ENCODE peak calls at places on chromosome 5, in seven cellular contexts. One of them, this sample, is unnamed.

GRCh38 chr5:38824821-38825220 is 21.0 kb upstream of the OSMR start:
- ATAC-seq in activated T-cell treated with anti-CD3 and anti-CD28 coated beads, Interleukin-2, amount 50 U/mL, for 4 hours: no peak
- ATAC-seq in aorta: no peak
- ATAC-seq in left ventricle myocardium superior: no peak
- ATAC-seq in RWPE2: no peak
- ATAC-seq in heart right ventricle: no peak
- ATAC-seq in stimulated activated naive CD8-positive, alpha-beta T cell treated with anti-CD3 and anti-CD28 coated beads, Interleukin-15, amount 100 ng/mL, for 72 hours: no peak
- ATAC-seq in this sample: no peak

GRCh38 chr5:149902177-149902576 is 42.4 kb downstream of the PDE6A start:
- ATAC-seq in heart right ventricle: no peak
- ATAC-seq in stimulated activated naive CD8-positive, alpha-beta T cell treated with anti-CD3 and anti-CD28 coated beads, Interleukin-15, amount 100 ng/mL, for 72 hours: no peak
- ATAC-seq in activated T-cell treated with anti-CD3 and anti-CD28 coated beads, Interleukin-2, amount 50 U/mL, for 4 hours: no peak
- ATAC-seq in left ventricle myocardium superior: no peak
- ATAC-seq in RWPE2: peak; percentile 62
- ATAC-seq in aorta: no peak
- ATAC-seq in this sample: no peak

GRCh38 chr5:132177691-132178149 is 49.9 kb downstream of the P4HA2 start:
- ATAC-seq in RWPE2: no peak
- ATAC-seq in heart right ventricle: no peak
- ATAC-seq in stimulated activated naive CD8-positive, alpha-beta T cell treated with anti-CD3 and anti-CD28 coated beads, Interleukin-15, amount 100 ng/mL, for 72 hours: no peak
- ATAC-seq in activated T-cell treated with anti-CD3 and anti-CD28 coated beads, Interleukin-2, amount 50 U/mL, for 4 hours: no peak
- ATAC-seq in aorta: no peak
- ATAC-seq in left ventricle myocardium superior: no peak
- ATAC-seq in this sample: no peak

GRCh38 chr5:171906703-171907590 is 99.5 kb downstream of the FBXW11 start:
- ATAC-seq in aorta: no peak
- ATAC-seq in RWPE2: no peak
- ATAC-seq in stimulated activated naive CD8-positive, alpha-beta T cell treated with anti-CD3 and anti-CD28 coated beads, Interleukin-15, amount 100 ng/mL, for 72 hours: peak; percentile 88
- ATAC-seq in heart right ventricle: no peak
- ATAC-seq in activated T-cell treated with anti-CD3 and anti-CD28 coated beads, Interleukin-2, amount 50 U/mL, for 4 hours: peak; percentile 76
- ATAC-seq in left ventricle myocardium superior: peak; percentile 17
- ATAC-seq in this sample: peak; percentile 53

GRCh38 chr5:126339215-126339805 is 83.9 kb upstream of the GRAMD2B start:
- ATAC-seq in heart right ventricle: no peak
- ATAC-seq in stimulated activated naive CD8-positive, alpha-beta T cell treated with anti-CD3 and anti-CD28 coated beads, Interleukin-15, amount 100 ng/mL, for 72 hours: peak; percentile 49
- ATAC-seq in RWPE2: peak; percentile 51
- ATAC-seq in activated T-cell treated with anti-CD3 and anti-CD28 coated beads, Interleukin-2, amount 50 U/mL, for 4 hours: no peak
- ATAC-seq in left ventricle myocardium superior: peak; percentile 31
- ATAC-seq in aorta: no peak
- ATAC-seq in this sample: no peak

GRCh38 chr5:125045647-125046046 is 299.2 kb upstream of the ZNF608 start:
- ATAC-seq in heart right ventricle: no peak
- ATAC-seq in left ventricle myocardium superior: no peak
- ATAC-seq in RWPE2: peak; percentile 82
- ATAC-seq in aorta: no peak
- ATAC-seq in stimulated activated naive CD8-positive, alpha-beta T cell treated with anti-CD3 and anti-CD28 coated beads, Interleukin-15, amount 100 ng/mL, for 72 hours: no peak
- ATAC-seq in activated T-cell treated with anti-CD3 and anti-CD28 coated beads, Interleukin-2, amount 50 U/mL, for 4 hours: no peak
- ATAC-seq in this sample: no peak

GRCh38 chr5:98128271-98128670 is 645.2 kb upstream of the RGMB start:
- ATAC-seq in RWPE2: no peak
- ATAC-seq in heart right ventricle: no peak
- ATAC-seq in stimulated activated naive CD8-positive, alpha-beta T cell treated with anti-CD3 and anti-CD28 coated beads, Interleukin-15, amount 100 ng/mL, for 72 hours: no peak
- ATAC-seq in activated T-cell treated with anti-CD3 and anti-CD28 coated beads, Interleukin-2, amount 50 U/mL, for 4 hours: no peak
- ATAC-seq in aorta: no peak
- ATAC-seq in left ventricle myocardium superior: no peak
- ATAC-seq in this sample: no peak

GRCh38 chr5:95664204-95664786 is 17.7 kb downstream of the RFESD start:
- ATAC-seq in RWPE2: peak; percentile 36
- ATAC-seq in activated T-cell treated with anti-CD3 and anti-CD28 coated beads, Interleukin-2, amount 50 U/mL, for 4 hours: no peak
- ATAC-seq in heart right ventricle: no peak
- ATAC-seq in aorta: no peak
- ATAC-seq in left ventricle myocardium superior: peak; percentile 27
- ATAC-seq in stimulated activated naive CD8-positive, alpha-beta T cell treated with anti-CD3 and anti-CD28 coated beads, Interleukin-15, amount 100 ng/mL, for 72 hours: no peak
- ATAC-seq in this sample: no peak

GRCh38 chr5:5313081-5313736 is 109.3 kb upstream of the ICE1 start:
- ATAC-seq in RWPE2: no peak
- ATAC-seq in aorta: no peak
- ATAC-seq in stimulated activated naive CD8-positive, alpha-beta T cell treated with anti-CD3 and anti-CD28 coated beads, Interleukin-15, amount 100 ng/mL, for 72 hours: no peak
- ATAC-seq in left ventricle myocardium superior: no peak
- ATAC-seq in activated T-cell treated with anti-CD3 and anti-CD28 coated beads, Interleukin-2, amount 50 U/mL, for 4 hours: no peak
- ATAC-seq in heart right ventricle: no peak
- ATAC-seq in this sample: no peak

GRCh38 chr5:150097152-150097551 is 10.8 kb upstream of the CSF1R start:
- ATAC-seq in heart right ventricle: no peak
- ATAC-seq in activated T-cell treated with anti-CD3 and anti-CD28 coated beads, Interleukin-2, amount 50 U/mL, for 4 hours: no peak
- ATAC-seq in aorta: no peak
- ATAC-seq in left ventricle myocardium superior: no peak
- ATAC-seq in RWPE2: no peak
- ATAC-seq in stimulated activated naive CD8-positive, alpha-beta T cell treated with anti-CD3 and anti-CD28 coated beads, Interleukin-15, amount 100 ng/mL, for 72 hours: no peak
- ATAC-seq in this sample: no peak

GRCh38 chr5:56011835-56012234 is 17.1 kb upstream of the IL6ST start:
- ATAC-seq in RWPE2: peak; percentile 93
- ATAC-seq in activated T-cell treated with anti-CD3 and anti-CD28 coated beads, Interleukin-2, amount 50 U/mL, for 4 hours: peak; percentile 85
- ATAC-seq in aorta: no peak
- ATAC-seq in heart right ventricle: peak; percentile 55
- ATAC-seq in stimulated activated naive CD8-positive, alpha-beta T cell treated with anti-CD3 and anti-CD28 coated beads, Interleukin-15, amount 100 ng/mL, for 72 hours: peak; percentile 54
- ATAC-seq in left ventricle myocardium superior: peak; percentile 89
- ATAC-seq in this sample: no peak

GRCh38 chr5:5885782-5886181 is 463.3 kb downstream of the ICE1 start:
- ATAC-seq in RWPE2: no peak
- ATAC-seq in heart right ventricle: no peak
- ATAC-seq in left ventricle myocardium superior: no peak
- ATAC-seq in activated T-cell treated with anti-CD3 and anti-CD28 coated beads, Interleukin-2, amount 50 U/mL, for 4 hours: no peak
- ATAC-seq in stimulated activated naive CD8-positive, alpha-beta T cell treated with anti-CD3 and anti-CD28 coated beads, Interleukin-15, amount 100 ng/mL, for 72 hours: no peak
- ATAC-seq in aorta: no peak
- ATAC-seq in this sample: no peak

GRCh38 chr5:142343531-142343930 is 18.7 kb upstream of the SPRY4 start:
- ATAC-seq in aorta: no peak
- ATAC-seq in stimulated activated naive CD8-positive, alpha-beta T cell treated with anti-CD3 and anti-CD28 coated beads, Interleukin-15, amount 100 ng/mL, for 72 hours: no peak
- ATAC-seq in heart right ventricle: no peak
- ATAC-seq in RWPE2: no peak
- ATAC-seq in left ventricle myocardium superior: no peak
- ATAC-seq in activated T-cell treated with anti-CD3 and anti-CD28 coated beads, Interleukin-2, amount 50 U/mL, for 4 hours: no peak
- ATAC-seq in this sample: no peak

GRCh38 chr5:102959055-102959454 is 160.9 kb downstream of the GIN1 start:
- ATAC-seq in stimulated activated naive CD8-positive, alpha-beta T cell treated with anti-CD3 and anti-CD28 coated beads, Interleukin-15, amount 100 ng/mL, for 72 hours: no peak
- ATAC-seq in heart right ventricle: peak; percentile 83
- ATAC-seq in activated T-cell treated with anti-CD3 and anti-CD28 coated beads, Interleukin-2, amount 50 U/mL, for 4 hours: no peak
- ATAC-seq in RWPE2: peak; percentile 100
- ATAC-seq in aorta: peak; percentile 88
- ATAC-seq in left ventricle myocardium superior: peak; percentile 47
- ATAC-seq in this sample: no peak

GRCh38 chr5:124438390-124439380 is 307.8 kb downstream of the ZNF608 start:
- ATAC-seq in stimulated activated naive CD8-positive, alpha-beta T cell treated with anti-CD3 and anti-CD28 coated beads, Interleukin-15, amount 100 ng/mL, for 72 hours: no peak
- ATAC-seq in activated T-cell treated with anti-CD3 and anti-CD28 coated beads, Interleukin-2, amount 50 U/mL, for 4 hours: no peak
- ATAC-seq in left ventricle myocardium superior: no peak
- ATAC-seq in heart right ventricle: peak; percentile 33
- ATAC-seq in RWPE2: no peak
- ATAC-seq in aorta: no peak
- ATAC-seq in this sample: peak; percentile 59

GRCh38 chr5:88732181-88732633 is 150.8 kb downstream of the MEF2C start:
- ATAC-seq in aorta: peak; percentile 68
- ATAC-seq in RWPE2: no peak
- ATAC-seq in activated T-cell treated with anti-CD3 and anti-CD28 coated beads, Interleukin-2, amount 50 U/mL, for 4 hours: no peak
- ATAC-seq in left ventricle myocardium superior: peak; percentile 35
- ATAC-seq in heart right ventricle: no peak
- ATAC-seq in stimulated activated naive CD8-positive, alpha-beta T cell treated with anti-CD3 and anti-CD28 coated beads, Interleukin-15, amount 100 ng/mL, for 72 hours: no peak
- ATAC-seq in this sample: peak; percentile 86

GRCh38 chr5:107404595-107405366 is 266.0 kb downstream of the EFNA5 start:
- ATAC-seq in aorta: no peak
- ATAC-seq in activated T-cell treated with anti-CD3 and anti-CD28 coated beads, Interleukin-2, amount 50 U/mL, for 4 hours: no peak
- ATAC-seq in stimulated activated naive CD8-positive, alpha-beta T cell treated with anti-CD3 and anti-CD28 coated beads, Interleukin-15, amount 100 ng/mL, for 72 hours: no peak
- ATAC-seq in RWPE2: peak; percentile 12
- ATAC-seq in left ventricle myocardium superior: no peak
- ATAC-seq in heart right ventricle: no peak
- ATAC-seq in this sample: no peak

GRCh38 chr5:172891716-172892421 is 57.8 kb downstream of the ERGIC1 start:
- ATAC-seq in left ventricle myocardium superior: peak; percentile 70
- ATAC-seq in stimulated activated naive CD8-positive, alpha-beta T cell treated with anti-CD3 and anti-CD28 coated beads, Interleukin-15, amount 100 ng/mL, for 72 hours: no peak
- ATAC-seq in activated T-cell treated with anti-CD3 and anti-CD28 coated beads, Interleukin-2, amount 50 U/mL, for 4 hours: no peak
- ATAC-seq in heart right ventricle: peak; percentile 77
- ATAC-seq in aorta: peak; percentile 87
- ATAC-seq in RWPE2: no peak
- ATAC-seq in this sample: no peak

GRCh38 chr5:126446498-126447224 is 23.5 kb downstream of the GRAMD2B start:
- ATAC-seq in aorta: no peak
- ATAC-seq in left ventricle myocardium superior: no peak
- ATAC-seq in stimulated activated naive CD8-positive, alpha-beta T cell treated with anti-CD3 and anti-CD28 coated beads, Interleukin-15, amount 100 ng/mL, for 72 hours: peak; percentile 76
- ATAC-seq in activated T-cell treated with anti-CD3 and anti-CD28 coated beads, Interleukin-2, amount 50 U/mL, for 4 hours: peak; percentile 70
- ATAC-seq in RWPE2: peak; percentile 87
- ATAC-seq in heart right ventricle: no peak
- ATAC-seq in this sample: peak; percentile 52

GRCh38 chr5:172437445-172438303 is 16.7 kb downstream of the SH3PXD2B start:
- ATAC-seq in RWPE2: peak; percentile 94
- ATAC-seq in left ventricle myocardium superior: peak; percentile 67
- ATAC-seq in aorta: peak; percentile 51
- ATAC-seq in activated T-cell treated with anti-CD3 and anti-CD28 coated beads, Interleukin-2, amount 50 U/mL, for 4 hours: no peak
- ATAC-seq in heart right ventricle: peak; percentile 85
- ATAC-seq in stimulated activated naive CD8-positive, alpha-beta T cell treated with anti-CD3 and anti-CD28 coated beads, Interleukin-15, amount 100 ng/mL, for 72 hours: no peak
- ATAC-seq in this sample: no peak

GRCh38 chr5:171813813-171814212 is 28.2 kb downstream of the SMIM23 start:
- ATAC-seq in RWPE2: no peak
- ATAC-seq in stimulated activated naive CD8-positive, alpha-beta T cell treated with anti-CD3 and anti-CD28 coated beads, Interleukin-15, amount 100 ng/mL, for 72 hours: no peak
- ATAC-seq in heart right ventricle: no peak
- ATAC-seq in aorta: no peak
- ATAC-seq in left ventricle myocardium superior: peak; percentile 55
- ATAC-seq in activated T-cell treated with anti-CD3 and anti-CD28 coated beads, Interleukin-2, amount 50 U/mL, for 4 hours: no peak
- ATAC-seq in this sample: no peak

GRCh38 chr5:96816991-96817390 is 9.2 kb upstream of the ERAP1 start:
- ATAC-seq in aorta: no peak
- ATAC-seq in activated T-cell treated with anti-CD3 and anti-CD28 coated beads, Interleukin-2, amount 50 U/mL, for 4 hours: peak; percentile 46
- ATAC-seq in stimulated activated naive CD8-positive, alpha-beta T cell treated with anti-CD3 and anti-CD28 coated beads, Interleukin-15, amount 100 ng/mL, for 72 hours: peak; percentile 45
- ATAC-seq in left ventricle myocardium superior: no peak
- ATAC-seq in heart right ventricle: no peak
- ATAC-seq in RWPE2: no peak
- ATAC-seq in this sample: peak; percentile 29